ENCODE peak calls at places on chromosomes 3 and 15, in nine cellular contexts. One of them, this sample, is unnamed.

GRCh38 chr3:94225176-94225742 is 162.4 kb downstream of the NSUN3 start:
- DNase-seq in HepG2: no peak
- DNase-seq in K562: no peak
- DNase-seq in HCT116: no peak
- DNase-seq in GM12878: no peak
- DNase-seq in breast epithelium: no peak
- DNase-seq in endothelial cell of umbilical vein: no peak
- DNase-seq in transverse colon: no peak
- DNase-seq in sigmoid colon: no peak
- DNase-seq in this sample: no peak

GRCh38 chr3:27105904-27106303 is 263.3 kb downstream of the NEK10 start:
- DNase-seq in HepG2: no peak
- DNase-seq in K562: no peak
- DNase-seq in HCT116: no peak
- DNase-seq in GM12878: no peak
- DNase-seq in breast epithelium: no peak
- DNase-seq in endothelial cell of umbilical vein: no peak
- DNase-seq in transverse colon: peak
- DNase-seq in sigmoid colon: no peak
- DNase-seq in this sample: no peak

GRCh38 chr15:39051931-39052705 is 487.5 kb upstream of the RASGRP1 start:
- DNase-seq in HepG2: no peak
- DNase-seq in K562: no peak
- DNase-seq in HCT116: no peak
- DNase-seq in GM12878: no peak
- DNase-seq in breast epithelium: no peak
- DNase-seq in endothelial cell of umbilical vein: no peak
- DNase-seq in transverse colon: no peak
- DNase-seq in sigmoid colon: no peak
- DNase-seq in this sample: no peak

GRCh38 chr15:39304201-39304841 is 276.6 kb upstream of the THBS1 start:
- DNase-seq in HepG2: no peak
- DNase-seq in K562: no peak
- DNase-seq in HCT116: no peak
- DNase-seq in GM12878: no peak
- DNase-seq in breast epithelium: no peak
- DNase-seq in endothelial cell of umbilical vein: no peak
- DNase-seq in transverse colon: no peak
- DNase-seq in sigmoid colon: no peak
- DNase-seq in this sample: no peak

GRCh38 chr3:31291818-31292217 is 240.9 kb upstream of the STT3B start:
- DNase-seq in HepG2: peak
- DNase-seq in K562: no peak
- DNase-seq in HCT116: no peak
- DNase-seq in GM12878: no peak
- DNase-seq in breast epithelium: no peak
- DNase-seq in endothelial cell of umbilical vein: no peak
- DNase-seq in transverse colon: no peak
- DNase-seq in sigmoid colon: no peak
- DNase-seq in this sample: no peak

GRCh38 chr3:32794487-32795308 is 23.1 kb upstream of the TRIM71 start:
- DNase-seq in HepG2: peak
- DNase-seq in K562: no peak
- DNase-seq in HCT116: no peak
- DNase-seq in GM12878: no peak
- DNase-seq in breast epithelium: no peak
- DNase-seq in endothelial cell of umbilical vein: no peak
- DNase-seq in transverse colon: no peak
- DNase-seq in sigmoid colon: no peak
- DNase-seq in this sample: no peak

GRCh38 chr3:137764001-137764433 is at the start of gene SOX14:
- DNase-seq in HepG2: peak
- DNase-seq in K562: no peak
- DNase-seq in HCT116: peak
- DNase-seq in GM12878: no peak
- DNase-seq in breast epithelium: no peak
- DNase-seq in endothelial cell of umbilical vein: no peak
- DNase-seq in transverse colon: peak
- DNase-seq in sigmoid colon: no peak
- DNase-seq in this sample: no peak

GRCh38 chr15:87871130-87871737 is 385.3 kb downstream of the NTRK3 start:
- DNase-seq in HepG2: no peak
- DNase-seq in K562: no peak
- DNase-seq in HCT116: no peak
- DNase-seq in GM12878: no peak
- DNase-seq in breast epithelium: no peak
- DNase-seq in endothelial cell of umbilical vein: no peak
- DNase-seq in transverse colon: no peak
- DNase-seq in sigmoid colon: no peak
- DNase-seq in this sample: no peak

GRCh38 chr3:125140817-125141595 is 71.5 kb downstream of the SLC12A8 start:
- DNase-seq in HepG2: no peak
- DNase-seq in K562: no peak
- DNase-seq in HCT116: no peak
- DNase-seq in GM12878: no peak
- DNase-seq in breast epithelium: no peak
- DNase-seq in endothelial cell of umbilical vein: no peak
- DNase-seq in transverse colon: no peak
- DNase-seq in sigmoid colon: no peak
- DNase-seq in this sample: no peak

GRCh38 chr3:11154036-11154952 is at the start of gene HRH1:
- DNase-seq in HepG2: no peak
- DNase-seq in K562: no peak
- DNase-seq in HCT116: no peak
- DNase-seq in GM12878: no peak
- DNase-seq in breast epithelium: no peak
- DNase-seq in endothelial cell of umbilical vein: peak
- DNase-seq in transverse colon: peak
- DNase-seq in sigmoid colon: no peak
- DNase-seq in this sample: no peak

GRCh38 chr3:48411606-48412374 is 18.1 kb downstream of the PLXNB1 start:
- DNase-seq in HepG2: no peak
- DNase-seq in K562: no peak
- DNase-seq in HCT116: no peak
- DNase-seq in GM12878: no peak
- DNase-seq in breast epithelium: no peak
- DNase-seq in endothelial cell of umbilical vein: no peak
- DNase-seq in transverse colon: no peak
- DNase-seq in sigmoid colon: peak
- DNase-seq in this sample: no peak

GRCh38 chr3:35633332-35634124 is 5.8 kb upstream of the ARPP21 start:
- DNase-seq in HepG2: no peak
- DNase-seq in K562: no peak
- DNase-seq in HCT116: no peak
- DNase-seq in GM12878: no peak
- DNase-seq in breast epithelium: no peak
- DNase-seq in endothelial cell of umbilical vein: no peak
- DNase-seq in transverse colon: no peak
- DNase-seq in sigmoid colon: no peak
- DNase-seq in this sample: no peak

GRCh38 chr3:58783845-58784244 is 117.3 kb upstream of the FAM3D start:
- DNase-seq in HepG2: no peak
- DNase-seq in K562: no peak
- DNase-seq in HCT116: no peak
- DNase-seq in GM12878: no peak
- DNase-seq in breast epithelium: no peak
- DNase-seq in endothelial cell of umbilical vein: no peak
- DNase-seq in transverse colon: no peak
- DNase-seq in sigmoid colon: no peak
- DNase-seq in this sample: no peak
- TF ChIP-seq POLR2AphosphoS5 in HepG2: no peak
- TF ChIP-seq POLR2AphosphoS5 in K562: no peak
- TF ChIP-seq POLR2AphosphoS5 in HCT116: no peak
- TF ChIP-seq POLR2AphosphoS5 in GM12878: no peak
- TF ChIP-seq POLR2AphosphoS5 in breast epithelium: no peak
- TF ChIP-seq POLR2AphosphoS5 in endothelial cell of umbilical vein: no peak
- TF ChIP-seq POLR2AphosphoS5 in transverse colon: no peak
- TF ChIP-seq POLR2AphosphoS5 in sigmoid colon: no peak
- TF ChIP-seq POLR2AphosphoS5 in this sample: no peak

GRCh38 chr15:90594297-90594696 is 64.6 kb downstream of the CRTC3 start:
- DNase-seq in HepG2: no peak
- DNase-seq in K562: no peak
- DNase-seq in HCT116: no peak
- DNase-seq in GM12878: peak
- DNase-seq in breast epithelium: peak
- DNase-seq in endothelial cell of umbilical vein: peak
- DNase-seq in transverse colon: peak
- DNase-seq in sigmoid colon: peak
- DNase-seq in this sample: peak
- TF ChIP-seq POLR2A in HepG2: no peak
- TF ChIP-seq POLR2A in K562: no peak
- TF ChIP-seq POLR2A in HCT116: no peak
- TF ChIP-seq POLR2A in GM12878: no peak
- TF ChIP-seq POLR2A in breast epithelium: no peak
- TF ChIP-seq POLR2A in endothelial cell of umbilical vein: no peak
- TF ChIP-seq POLR2A in transverse colon: peak
- TF ChIP-seq POLR2A in sigmoid colon: no peak
- TF ChIP-seq POLR2A in this sample: no peak

DNA sequence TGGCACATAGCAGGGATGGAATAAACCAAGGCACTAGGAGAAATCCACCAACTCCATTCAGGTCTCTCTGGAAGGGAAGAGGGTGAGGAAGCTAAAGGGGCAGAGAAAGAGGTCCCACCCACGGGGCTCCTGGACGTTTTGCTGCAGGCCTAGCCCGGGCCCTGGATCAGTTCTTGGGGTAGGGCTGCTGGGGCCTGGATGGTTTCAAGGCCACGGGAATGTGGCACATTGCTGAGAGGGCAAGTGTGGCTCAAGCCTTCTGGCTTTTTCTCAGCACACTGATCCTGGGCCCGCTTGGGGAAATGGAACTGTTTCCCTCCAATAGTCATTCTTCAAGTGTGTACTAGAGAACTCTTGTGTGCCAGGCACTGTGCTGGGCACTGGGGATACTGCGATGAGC is 24.0 kb downstream of the EPHB3 start:
- DNase-seq in HepG2: no peak
- DNase-seq in K562: no peak
- DNase-seq in HCT116: no peak
- DNase-seq in GM12878: no peak
- DNase-seq in breast epithelium: no peak
- DNase-seq in endothelial cell of umbilical vein: no peak
- DNase-seq in transverse colon: no peak
- DNase-seq in sigmoid colon: no peak
- DNase-seq in this sample: no peak
- TF ChIP-seq POLR2AphosphoS5 in HepG2: no peak
- TF ChIP-seq POLR2AphosphoS5 in K562: no peak
- TF ChIP-seq POLR2AphosphoS5 in HCT116: no peak
- TF ChIP-seq POLR2AphosphoS5 in GM12878: no peak
- TF ChIP-seq POLR2AphosphoS5 in breast epithelium: no peak
- TF ChIP-seq POLR2AphosphoS5 in endothelial cell of umbilical vein: no peak
- TF ChIP-seq POLR2AphosphoS5 in transverse colon: no peak
- TF ChIP-seq POLR2AphosphoS5 in sigmoid colon: no peak
- TF ChIP-seq POLR2AphosphoS5 in this sample: no peak

GRCh38 chr3:44477312-44478030 is at the start of gene ZNF445:
- DNase-seq in HepG2: peak
- DNase-seq in K562: peak
- DNase-seq in HCT116: peak
- DNase-seq in GM12878: no peak
- DNase-seq in breast epithelium: peak
- DNase-seq in endothelial cell of umbilical vein: peak
- DNase-seq in transverse colon: peak
- DNase-seq in sigmoid colon: peak
- DNase-seq in this sample: peak
- TF ChIP-seq POLR2A in HepG2: peak
- TF ChIP-seq POLR2A in K562: peak
- TF ChIP-seq POLR2A in HCT116: peak
- TF ChIP-seq POLR2A in GM12878: peak
- TF ChIP-seq POLR2A in breast epithelium: no peak
- TF ChIP-seq POLR2A in endothelial cell of umbilical vein: peak
- TF ChIP-seq POLR2A in transverse colon: no peak
- TF ChIP-seq POLR2A in sigmoid colon: no peak
- TF ChIP-seq POLR2A in this sample: peak

DNA sequence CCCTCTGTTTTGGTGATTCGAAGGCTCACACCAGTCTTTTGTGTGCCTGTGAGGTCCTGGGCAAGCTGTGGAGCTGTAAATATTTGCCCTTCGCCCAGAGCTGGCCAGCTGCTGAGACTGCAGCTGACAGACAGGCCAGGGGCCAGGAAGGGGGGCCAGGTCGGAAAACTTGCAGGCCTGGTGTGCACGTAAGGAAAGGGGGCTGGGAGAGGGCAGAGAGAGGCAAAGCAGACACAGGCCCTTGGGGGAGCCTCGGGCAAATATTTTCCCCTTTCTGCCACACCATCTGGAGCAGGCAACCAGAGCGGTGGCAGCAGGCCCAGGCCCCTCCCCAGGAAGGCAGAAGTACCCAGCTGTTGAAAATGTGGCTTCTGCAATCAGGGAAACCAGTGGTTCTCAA is 2.6 kb downstream of the PDZRN3 start:
- DNase-seq in HepG2: peak
- DNase-seq in K562: no peak
- DNase-seq in HCT116: no peak
- DNase-seq in GM12878: no peak
- DNase-seq in breast epithelium: no peak
- DNase-seq in endothelial cell of umbilical vein: no peak
- DNase-seq in transverse colon: peak
- DNase-seq in sigmoid colon: peak
- DNase-seq in this sample: no peak
- TF ChIP-seq POLR2AphosphoS5 in HepG2: no peak
- TF ChIP-seq POLR2AphosphoS5 in K562: no peak
- TF ChIP-seq POLR2AphosphoS5 in HCT116: no peak
- TF ChIP-seq POLR2AphosphoS5 in GM12878: no peak
- TF ChIP-seq POLR2AphosphoS5 in breast epithelium: no peak
- TF ChIP-seq POLR2AphosphoS5 in endothelial cell of umbilical vein: no peak
- TF ChIP-seq POLR2AphosphoS5 in transverse colon: peak
- TF ChIP-seq POLR2AphosphoS5 in sigmoid colon: peak
- TF ChIP-seq POLR2AphosphoS5 in this sample: no peak

This sample was measured in GM12892.